ENCODE peak calls at places on chromosomes 16 and 17, in six cellular contexts. Z is heart left ventricle, Q is PC-3, K is cardiac fibroblast, H is HepG2, I is fibroblast of pulmonary artery. T is an unnamed sample.

GRCh38 chr16:16120382-16121184 is 102.7 kb downstream of the ABCC6 start:
- DNase-seq in H (no peak), Q (no peak), K (no peak), I (peak; percentile 48), Z (peak; percentile 59), T (no peak)

GRCh38 chr17:63476857-63477470 is at the start of gene ACE:
- DNase-seq in Q (peak; percentile 54), K (no peak), Z (peak; percentile 58), I (no peak), H (no peak), T (no peak)

GRCh38 chr17:17445925-17446665 is 30.7 kb upstream of the MED9 start:
- DNase-seq in H (peak; percentile 98), I (peak; percentile 82), Z (peak; percentile 21), K (peak; percentile 97), Q (peak; percentile 99), T (peak; percentile 98)

GRCh38 chr17:55710410-55710809 is 12.3 kb downstream of the TMEM100 start:
- DNase-seq in Q (no peak), H (no peak), Z (no peak), K (peak; percentile 28), I (peak; percentile 17), T (no peak)

GRCh38 chr17:77449908-77450741 is 309.4 kb downstream of the SEC14L1 start:
- DNase-seq in Q (peak; percentile 25), Z (peak; percentile 84), I (peak; percentile 86), K (peak; percentile 70), H (peak; percentile 92), T (no peak)

GRCh38 chr17:57211543-57211942 is 44.8 kb upstream of the MSI2 start:
- DNase-seq in H (peak; percentile 21), Q (peak; percentile 90), K (peak; percentile 65), Z (no peak), I (no peak), T (no peak)

GRCh38 chr17:50642071-50642721 is 7.5 kb downstream of the ABCC3 start:
- DNase-seq in K (no peak), I (no peak), H (no peak), Q (no peak), Z (no peak), T (no peak)

GRCh38 chr17:51640108-51640622 is 379.8 kb downstream of the UTP18 start:
- DNase-seq in I (no peak), Z (no peak), K (peak; percentile 1), Q (peak; percentile 93), H (peak; percentile 16), T (no peak)

GRCh38 chr16:85172465-85173071 is 60.3 kb upstream of the CIBAR2 start:
- DNase-seq in Q (peak; percentile 69), K (no peak), I (peak; percentile 35), H (peak; percentile 75), Z (no peak), T (no peak)

GRCh38 chr16:88706965-88707871 is 915 bp downstream of the CTU2 start:
- DNase-seq in I (no peak), Z (no peak), H (no peak), K (no peak), Q (no peak), T (no peak)

GRCh38 chr16:64292953-64293352 is 828.9 kb downstream of the CDH11 start:
- DNase-seq in H (no peak), Q (no peak), I (no peak), K (no peak), Z (no peak), T (no peak)
- H3K4me3 ChIP-seq in H (no peak overlapping the region), Q (no peak overlapping the region), I (no peak overlapping the region), K (no peak overlapping the region), Z (no peak overlapping the region), T (no peak overlapping the region)

GRCh38 chr16:54284931-54285413 is 1.6 kb downstream of the IRX3 start:
- DNase-seq in I (no peak), K (peak; percentile 55), Q (no peak), Z (peak; percentile 29), H (no peak), T (no peak)

GRCh38 chr16:54286067-54286329 is 589 bp downstream of the IRX3 start:
- DNase-seq in I (no peak), Q (no peak), H (no peak), Z (no peak), K (no peak), T (no peak)

GRCh38 chr16:54286330-54287017 is at the start of gene IRX3:
- DNase-seq in Z (peak; percentile 90), H (peak; percentile 91), I (peak; percentile 80), K (peak; percentile 94), Q (peak; percentile 19), T (peak; percentile 38)

GRCh38 chr16:54284319-54284930 is 2.2 kb downstream of the IRX3 start:
- DNase-seq in K (no peak), I (no peak), Q (no peak), Z (no peak), H (no peak), T (no peak)

GRCh38 chr16:54285414-54286066 is 1.0 kb downstream of the IRX3 start:
- DNase-seq in H (peak; percentile 38), Q (no peak), Z (peak; percentile 41), K (peak; percentile 70), I (peak; percentile 22), T (no peak)
- TF ChIP-seq CTCF in H (peak; percentile 71), Q (no peak), Z (no peak), K (no peak), I (no peak), T (no peak)

GRCh38 chr16:10520869-10521578 is 59.4 kb downstream of the EMP2 start:
- DNase-seq in K (no peak), H (no peak), I (no peak), Q (no peak), Z (no peak), T (no peak)
- H3K4me3 ChIP-seq in K (no peak overlapping the region), H (peak overlapping the region; percentile 53), I (no peak overlapping the region), Q (no peak overlapping the region), Z (no peak overlapping the region), T (no peak overlapping the region)

DNA sequence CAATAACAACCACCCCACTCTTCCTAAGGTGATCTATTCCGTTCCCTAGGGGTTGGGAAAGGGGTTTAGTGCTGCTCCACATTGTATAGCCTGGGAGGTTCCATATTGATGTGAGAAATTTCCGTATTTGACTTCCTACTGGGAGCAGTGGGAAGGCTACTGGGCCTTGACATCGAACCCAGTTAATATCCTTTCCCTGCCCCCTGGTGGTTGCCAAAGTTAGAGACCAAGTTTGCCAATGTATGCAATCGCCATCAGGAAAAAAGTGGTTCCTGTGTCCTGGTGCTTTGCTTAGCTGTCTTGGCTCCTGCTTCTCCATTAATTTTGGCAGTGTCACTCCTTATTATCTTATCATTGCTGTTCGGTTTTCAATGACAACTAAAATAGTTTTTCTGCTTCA is 914.9 kb downstream of the KCNJ2 start:
- DNase-seq in Z (no peak), Q (peak; percentile 77), H (peak; percentile 26), I (peak; percentile 69), K (peak; percentile 74), T (no peak)
- TF ChIP-seq CTCF in Z (no peak), Q (peak; percentile 85), H (peak; percentile 66), I (peak; percentile 54), K (peak; percentile 64), T (peak; percentile 62)

GRCh38 chr17:30234954-30235353 is 543 bp downstream of the SLC6A4 start:
- DNase-seq in K (no peak), I (no peak), Z (no peak), H (no peak), Q (no peak), T (no peak)
- H3K4me3 ChIP-seq in K (peak overlapping the region; percentile 24), I (peak overlapping the region; percentile 33), Z (peak overlapping the region; percentile 56), H (no peak overlapping the region), Q (no peak overlapping the region), T (peak overlapping the region; percentile 8)

DNA sequence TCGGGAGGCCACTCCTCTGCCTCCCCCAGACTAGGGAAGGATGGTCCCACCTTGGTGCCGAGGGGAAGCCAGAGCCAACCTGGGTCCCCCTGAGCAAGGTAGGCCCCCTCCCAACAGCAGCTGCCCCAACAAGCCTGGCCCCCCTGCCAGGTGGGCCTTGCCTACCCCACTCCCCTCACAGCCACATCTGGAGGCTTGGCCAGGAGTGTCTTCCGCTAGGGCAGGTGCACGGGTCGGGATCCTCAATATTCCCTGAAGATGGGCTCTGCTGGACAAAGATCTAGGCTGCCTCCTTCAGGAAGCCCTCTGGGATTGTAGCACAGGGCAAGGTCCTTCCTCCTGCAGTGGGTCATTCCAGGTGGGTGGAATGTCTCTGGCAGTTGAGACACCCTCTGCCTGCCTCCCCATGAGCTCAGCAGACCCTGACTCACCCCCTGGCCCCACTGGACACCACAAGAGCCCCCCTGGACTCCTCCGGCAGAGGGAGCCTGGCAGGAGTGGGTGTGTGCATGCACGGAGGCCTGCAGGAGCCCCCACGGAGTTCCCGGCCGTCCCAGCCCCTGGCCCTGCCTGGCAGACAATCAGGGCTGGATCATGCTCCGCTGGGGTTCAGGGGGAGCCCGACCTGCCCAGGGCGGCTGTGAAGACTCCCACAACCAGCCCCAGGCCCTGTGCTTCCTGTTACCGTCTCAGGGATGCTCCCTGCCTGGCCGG is 437 bp downstream of the C1QTNF8 start:
- DNase-seq in Q (no peak), K (no peak), Z (no peak), H (no peak), I (no peak), T (no peak)
- TF ChIP-seq CTCF in Q (no peak), K (no peak), Z (no peak), H (peak; percentile 34), I (no peak), T (peak; percentile 11)

DNA sequence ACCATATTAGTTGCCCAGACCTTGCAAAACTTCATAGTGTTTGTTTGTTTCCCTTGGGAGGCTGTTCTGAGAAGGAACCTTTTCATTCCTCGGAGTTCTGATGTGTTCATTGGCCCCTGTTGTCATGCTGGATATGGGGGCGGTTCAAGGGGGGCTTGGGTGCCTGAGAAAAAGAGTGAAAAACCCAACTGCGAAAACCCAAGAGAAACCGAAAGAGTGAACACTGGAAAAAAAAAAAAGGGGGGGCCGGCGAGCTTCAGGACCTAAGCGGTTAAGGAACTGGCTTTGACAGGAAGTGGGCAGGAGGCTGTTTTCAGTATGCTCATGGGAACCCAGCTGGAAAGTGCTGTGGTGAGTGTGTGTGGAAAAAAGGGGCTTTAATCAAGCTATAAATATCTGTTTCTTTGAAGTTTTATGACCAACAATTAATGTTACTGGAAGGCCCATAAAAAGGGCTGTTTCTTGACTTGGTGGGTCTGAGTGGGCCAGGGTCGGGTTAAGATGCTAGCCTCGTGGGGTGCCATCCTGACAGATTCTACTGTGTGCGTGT is 510.7 kb downstream of the MAF start:
- DNase-seq in H (no peak), Q (no peak), Z (peak; percentile 18), K (no peak), I (no peak), T (no peak)
- H3K4me3 ChIP-seq in H (no peak overlapping the region), Q (no peak overlapping the region), Z (peak overlapping the region; percentile 21), K (no peak overlapping the region), I (no peak overlapping the region), T (no peak overlapping the region)

DNA sequence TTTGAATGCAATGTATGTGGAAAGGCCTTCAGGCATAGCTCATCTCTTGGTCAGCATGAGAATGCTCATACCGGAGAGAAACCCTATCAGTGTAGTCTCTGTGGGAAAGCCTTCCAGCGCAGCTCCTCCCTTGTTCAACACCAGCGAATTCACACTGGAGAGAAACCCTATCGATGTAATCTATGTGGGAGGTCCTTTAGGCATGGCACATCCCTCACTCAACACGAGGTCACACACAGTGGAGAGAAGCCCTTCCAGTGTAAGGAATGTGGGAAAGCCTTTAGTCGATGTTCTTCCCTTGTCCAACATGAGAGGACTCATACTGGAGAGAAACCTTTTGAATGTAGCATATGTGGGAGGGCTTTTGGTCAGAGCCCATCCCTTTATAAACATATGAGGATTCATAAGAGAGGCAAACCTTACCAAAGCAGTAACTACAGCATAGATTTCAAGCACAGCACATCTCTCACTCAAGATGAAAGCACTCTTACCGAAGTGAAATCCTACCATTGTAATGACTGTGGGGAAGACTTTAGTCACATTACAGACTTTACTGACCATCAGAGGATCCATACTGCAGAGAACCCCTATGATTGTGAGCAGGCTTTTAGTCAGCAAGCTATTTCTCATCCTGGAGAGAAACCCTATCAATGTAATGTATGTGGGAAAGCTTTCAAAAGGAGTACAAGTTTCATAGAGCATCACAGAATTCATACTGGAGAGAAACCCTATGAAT is 24.7 kb downstream of the ZFP90 start:
- DNase-seq in I (no peak), K (peak; percentile 7), Z (no peak), Q (no peak), H (no peak), T (no peak)
- TF ChIP-seq CTCF in I (no peak), K (no peak), Z (no peak), Q (no peak), H (no peak), T (no peak)